ENCODE peak calls at places on chromosomes 5 and 9, in nine cellular contexts. One of them, this sample, is unnamed.

GRCh38 chr5:150035139-150035893 is 34.8 kb downstream of the HMGXB3 start:
- DNase-seq in transverse colon: no peak
- DNase-seq in esophagus muscularis mucosa: no peak
- DNase-seq in HepG2: no peak
- DNase-seq in K562: no peak
- DNase-seq in sigmoid colon: no peak
- DNase-seq in suprapubic skin: no peak
- DNase-seq in upper lobe of left lung: no peak
- DNase-seq in SK-N-SH: no peak
- DNase-seq in this sample: no peak

GRCh38 chr9:37034320-37034937 is 361 bp upstream of the PAX5 start:
- DNase-seq in HepG2: no peak
- DNase-seq in sigmoid colon: no peak
- DNase-seq in transverse colon: peak
- DNase-seq in esophagus muscularis mucosa: no peak
- DNase-seq in K562: no peak
- DNase-seq in upper lobe of left lung: no peak
- DNase-seq in SK-N-SH: peak
- DNase-seq in suprapubic skin: no peak
- DNase-seq in this sample: no peak

GRCh38 chr5:122458278-122458872 is 146.3 kb downstream of the SNCAIP start:
- DNase-seq in upper lobe of left lung: no peak
- DNase-seq in SK-N-SH: peak
- DNase-seq in HepG2: peak
- DNase-seq in suprapubic skin: no peak
- DNase-seq in sigmoid colon: no peak
- DNase-seq in transverse colon: no peak
- DNase-seq in K562: peak
- DNase-seq in esophagus muscularis mucosa: no peak
- DNase-seq in this sample: no peak

GRCh38 chr5:143376911-143377838 is 26.3 kb downstream of the NR3C1 start:
- DNase-seq in transverse colon: no peak
- DNase-seq in esophagus muscularis mucosa: no peak
- DNase-seq in K562: no peak
- DNase-seq in HepG2: no peak
- DNase-seq in suprapubic skin: no peak
- DNase-seq in SK-N-SH: no peak
- DNase-seq in sigmoid colon: no peak
- DNase-seq in upper lobe of left lung: no peak
- DNase-seq in this sample: no peak

GRCh38 chr5:73917433-73917832 is 291.4 kb downstream of the ARHGEF28 start:
- DNase-seq in upper lobe of left lung: peak
- DNase-seq in suprapubic skin: no peak
- DNase-seq in SK-N-SH: no peak
- DNase-seq in sigmoid colon: no peak
- DNase-seq in K562: no peak
- DNase-seq in esophagus muscularis mucosa: peak
- DNase-seq in HepG2: no peak
- DNase-seq in transverse colon: no peak
- DNase-seq in this sample: peak

GRCh38 chr5:67093259-67093658 is 103.3 kb downstream of the CD180 start:
- DNase-seq in upper lobe of left lung: no peak
- DNase-seq in transverse colon: no peak
- DNase-seq in esophagus muscularis mucosa: no peak
- DNase-seq in K562: no peak
- DNase-seq in SK-N-SH: no peak
- DNase-seq in sigmoid colon: no peak
- DNase-seq in HepG2: peak
- DNase-seq in suprapubic skin: no peak
- DNase-seq in this sample: no peak

GRCh38 chr5:31382051-31382878 is 149.6 kb downstream of the DROSHA start:
- DNase-seq in HepG2: no peak
- DNase-seq in sigmoid colon: no peak
- DNase-seq in SK-N-SH: no peak
- DNase-seq in upper lobe of left lung: no peak
- DNase-seq in K562: no peak
- DNase-seq in suprapubic skin: no peak
- DNase-seq in esophagus muscularis mucosa: no peak
- DNase-seq in transverse colon: no peak
- DNase-seq in this sample: no peak

GRCh38 chr5:127417534-127417933 is 99.9 kb upstream of the PRRC1 start:
- DNase-seq in suprapubic skin: no peak
- DNase-seq in HepG2: no peak
- DNase-seq in upper lobe of left lung: no peak
- DNase-seq in SK-N-SH: no peak
- DNase-seq in sigmoid colon: no peak
- DNase-seq in esophagus muscularis mucosa: no peak
- DNase-seq in transverse colon: no peak
- DNase-seq in K562: no peak
- DNase-seq in this sample: no peak

GRCh38 chr9:78292716-78293497 is 4.0 kb upstream of the PSAT1 start:
- DNase-seq in HepG2: peak
- DNase-seq in esophagus muscularis mucosa: peak
- DNase-seq in sigmoid colon: no peak
- DNase-seq in K562: no peak
- DNase-seq in transverse colon: no peak
- DNase-seq in upper lobe of left lung: no peak
- DNase-seq in SK-N-SH: no peak
- DNase-seq in suprapubic skin: no peak
- DNase-seq in this sample: no peak

DNA sequence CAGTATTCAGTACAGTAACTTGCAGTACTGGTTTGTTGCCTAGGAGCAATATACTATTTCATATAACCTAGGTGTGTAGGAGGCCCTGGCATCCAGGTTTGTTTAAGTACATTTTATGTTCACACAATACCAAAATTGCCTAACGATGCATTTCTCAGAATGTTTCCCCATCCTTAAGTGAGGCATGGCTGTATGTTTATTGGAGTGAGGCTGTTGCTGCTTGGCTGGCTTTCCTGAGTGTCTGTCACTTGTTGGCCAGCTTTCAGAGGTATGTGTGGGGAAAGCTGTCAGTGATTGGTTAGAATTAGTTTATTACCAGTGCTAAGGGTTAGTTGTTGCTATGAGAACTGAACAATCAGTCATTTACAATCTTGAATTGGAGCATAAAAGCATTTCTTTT is 154.1 kb upstream of the CDH12 start:
- DNase-seq in HepG2: no peak
- DNase-seq in sigmoid colon: no peak
- DNase-seq in suprapubic skin: no peak
- DNase-seq in K562: no peak
- DNase-seq in SK-N-SH: no peak
- DNase-seq in transverse colon: peak
- DNase-seq in esophagus muscularis mucosa: no peak
- DNase-seq in upper lobe of left lung: no peak
- DNase-seq in this sample: no peak
- H3K27ac ChIP-seq in HepG2: no peak
- H3K27ac ChIP-seq in sigmoid colon: no peak
- H3K27ac ChIP-seq in suprapubic skin: peak
- H3K27ac ChIP-seq in K562: no peak
- H3K27ac ChIP-seq in SK-N-SH: no peak
- H3K27ac ChIP-seq in transverse colon: peak
- H3K27ac ChIP-seq in esophagus muscularis mucosa: no peak
- H3K27ac ChIP-seq in upper lobe of left lung: no peak
- H3K27ac ChIP-seq in this sample: no peak

DNA sequence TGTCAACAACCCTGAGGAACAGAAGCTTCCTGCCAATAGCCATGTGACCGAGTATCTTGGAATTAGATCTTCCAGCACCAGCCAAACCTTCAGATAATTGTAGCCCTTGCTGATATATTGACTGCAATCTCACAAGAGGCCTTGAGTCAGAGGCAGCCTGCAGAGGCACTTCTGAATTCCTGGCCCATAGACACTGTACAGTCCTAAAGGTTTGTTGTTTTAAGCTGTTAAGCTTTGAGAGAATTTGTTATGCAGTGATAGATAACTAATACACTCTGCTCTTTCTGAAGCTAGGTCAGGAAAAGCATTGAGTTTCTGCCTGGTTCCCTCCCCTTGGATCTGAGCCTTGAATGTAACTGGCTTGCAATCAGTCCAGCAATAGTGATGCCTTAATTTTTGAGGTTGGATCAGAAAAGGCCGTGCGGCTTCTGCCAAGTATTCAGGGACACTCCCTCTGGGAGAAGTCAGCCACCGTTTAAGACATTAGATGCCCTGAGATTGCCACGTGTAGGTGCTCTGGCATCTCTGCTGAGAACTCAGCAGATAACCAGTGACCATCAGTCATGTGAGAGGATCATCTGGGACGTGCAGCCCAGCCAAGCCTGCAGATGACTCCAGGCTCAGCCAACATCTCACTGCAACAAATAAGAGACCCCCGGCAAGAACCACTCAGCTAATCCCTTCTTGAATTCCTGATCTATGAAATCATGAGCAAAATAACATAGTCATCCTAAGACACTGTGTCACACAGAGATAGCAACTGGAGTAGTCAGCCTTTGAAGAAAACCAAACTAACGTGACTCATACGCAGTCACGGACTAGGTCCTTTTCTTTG is 126.8 kb upstream of the STC2 start:
- DNase-seq in sigmoid colon: peak
- DNase-seq in transverse colon: peak
- DNase-seq in suprapubic skin: no peak
- DNase-seq in SK-N-SH: no peak
- DNase-seq in HepG2: peak
- DNase-seq in upper lobe of left lung: no peak
- DNase-seq in esophagus muscularis mucosa: no peak
- DNase-seq in K562: peak
- DNase-seq in this sample: no peak
- TF ChIP-seq POLR2AphosphoS5 in sigmoid colon: no peak
- TF ChIP-seq POLR2AphosphoS5 in transverse colon: no peak
- TF ChIP-seq POLR2AphosphoS5 in suprapubic skin: no peak
- TF ChIP-seq POLR2AphosphoS5 in SK-N-SH: peak
- TF ChIP-seq POLR2AphosphoS5 in HepG2: no peak
- TF ChIP-seq POLR2AphosphoS5 in upper lobe of left lung: peak
- TF ChIP-seq POLR2AphosphoS5 in esophagus muscularis mucosa: peak
- TF ChIP-seq POLR2AphosphoS5 in K562: peak
- TF ChIP-seq POLR2AphosphoS5 in this sample: no peak

GRCh38 chr5:57324159-57324558 is 150.3 kb downstream of the GPBP1 start:
- DNase-seq in transverse colon: no peak
- DNase-seq in SK-N-SH: no peak
- DNase-seq in K562: no peak
- DNase-seq in esophagus muscularis mucosa: no peak
- DNase-seq in sigmoid colon: no peak
- DNase-seq in suprapubic skin: no peak
- DNase-seq in upper lobe of left lung: no peak
- DNase-seq in HepG2: no peak
- DNase-seq in this sample: no peak

GRCh38 chr5:57332350-57332749 is 150.3 kb downstream of the ACTBL2 start:
- DNase-seq in K562: no peak
- DNase-seq in HepG2: no peak
- DNase-seq in transverse colon: no peak
- DNase-seq in upper lobe of left lung: no peak
- DNase-seq in suprapubic skin: no peak
- DNase-seq in SK-N-SH: no peak
- DNase-seq in sigmoid colon: no peak
- DNase-seq in esophagus muscularis mucosa: no peak
- DNase-seq in this sample: no peak

GRCh38 chr5:57324888-57325287 is 151.0 kb downstream of the GPBP1 start:
- DNase-seq in esophagus muscularis mucosa: no peak
- DNase-seq in upper lobe of left lung: no peak
- DNase-seq in sigmoid colon: no peak
- DNase-seq in SK-N-SH: no peak
- DNase-seq in transverse colon: no peak
- DNase-seq in HepG2: no peak
- DNase-seq in K562: no peak
- DNase-seq in suprapubic skin: no peak
- DNase-seq in this sample: no peak

GRCh38 chr5:57327934-57328333 is 154.1 kb downstream of the GPBP1 start:
- DNase-seq in HepG2: peak
- DNase-seq in esophagus muscularis mucosa: no peak
- DNase-seq in suprapubic skin: no peak
- DNase-seq in upper lobe of left lung: no peak
- DNase-seq in transverse colon: no peak
- DNase-seq in sigmoid colon: no peak
- DNase-seq in SK-N-SH: no peak
- DNase-seq in K562: no peak
- DNase-seq in this sample: peak
- TF ChIP-seq EP300 in HepG2: no peak
- TF ChIP-seq EP300 in esophagus muscularis mucosa: no peak
- TF ChIP-seq EP300 in suprapubic skin: no peak
- TF ChIP-seq EP300 in upper lobe of left lung: no peak
- TF ChIP-seq EP300 in transverse colon: no peak
- TF ChIP-seq EP300 in sigmoid colon: no peak
- TF ChIP-seq EP300 in SK-N-SH: no peak
- TF ChIP-seq EP300 in K562: no peak
- TF ChIP-seq EP300 in this sample: no peak

GRCh38 chr5:14208071-14209021 is 65.2 kb downstream of the TRIO start:
- DNase-seq in HepG2: peak
- DNase-seq in SK-N-SH: no peak
- DNase-seq in K562: no peak
- DNase-seq in esophagus muscularis mucosa: no peak
- DNase-seq in upper lobe of left lung: no peak
- DNase-seq in suprapubic skin: no peak
- DNase-seq in sigmoid colon: no peak
- DNase-seq in transverse colon: peak
- DNase-seq in this sample: no peak

GRCh38 chr5:14204785-14205321 is 61.7 kb downstream of the TRIO start:
- DNase-seq in suprapubic skin: peak
- DNase-seq in HepG2: peak
- DNase-seq in sigmoid colon: peak
- DNase-seq in K562: no peak
- DNase-seq in SK-N-SH: no peak
- DNase-seq in esophagus muscularis mucosa: no peak
- DNase-seq in transverse colon: peak
- DNase-seq in upper lobe of left lung: peak
- DNase-seq in this sample: peak

GRCh38 chr5:14204011-14204670 is 61.0 kb downstream of the TRIO start:
- DNase-seq in SK-N-SH: no peak
- DNase-seq in K562: no peak
- DNase-seq in sigmoid colon: no peak
- DNase-seq in upper lobe of left lung: no peak
- DNase-seq in suprapubic skin: no peak
- DNase-seq in esophagus muscularis mucosa: no peak
- DNase-seq in HepG2: no peak
- DNase-seq in transverse colon: no peak
- DNase-seq in this sample: no peak

GRCh38 chr5:14209222-14209822 is 66.2 kb downstream of the TRIO start:
- DNase-seq in upper lobe of left lung: no peak
- DNase-seq in suprapubic skin: no peak
- DNase-seq in HepG2: no peak
- DNase-seq in esophagus muscularis mucosa: no peak
- DNase-seq in transverse colon: no peak
- DNase-seq in SK-N-SH: no peak
- DNase-seq in K562: no peak
- DNase-seq in sigmoid colon: no peak
- DNase-seq in this sample: no peak

DNA sequence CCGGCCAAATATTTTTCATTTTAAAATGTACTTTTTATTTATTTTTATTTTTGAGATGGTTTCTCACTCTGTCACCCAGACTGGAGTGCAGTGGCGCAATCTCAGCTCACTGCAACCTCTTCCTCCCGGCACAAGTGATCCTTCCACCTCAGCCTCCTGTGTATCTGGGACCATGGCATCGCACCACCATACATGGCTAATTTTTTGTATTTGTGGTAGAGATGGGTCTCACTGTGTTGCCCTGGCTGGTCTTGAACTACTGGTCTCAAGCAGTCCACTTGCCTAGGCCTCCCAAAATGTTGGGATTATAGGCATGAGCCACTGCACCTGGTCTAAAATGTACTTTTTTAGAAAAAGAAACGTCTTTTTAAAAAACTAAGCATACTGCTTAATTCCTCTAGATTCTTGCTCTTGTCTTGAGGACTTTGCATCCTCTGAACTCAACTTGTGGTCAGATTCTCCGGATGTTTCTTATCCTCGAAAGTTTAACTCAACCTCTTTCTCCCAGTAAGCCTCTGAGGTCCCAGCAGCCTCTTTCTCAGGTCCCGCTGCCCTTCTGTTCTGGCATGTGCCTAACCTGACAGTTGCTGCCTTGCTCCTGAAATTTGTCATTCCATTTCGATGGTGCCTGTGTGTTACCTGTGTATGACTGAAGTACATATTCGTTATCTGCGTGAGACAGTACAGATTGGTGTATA is 63.0 kb downstream of the TRIO start:
- DNase-seq in upper lobe of left lung: no peak
- DNase-seq in esophagus muscularis mucosa: no peak
- DNase-seq in suprapubic skin: no peak
- DNase-seq in SK-N-SH: no peak
- DNase-seq in HepG2: no peak
- DNase-seq in K562: no peak
- DNase-seq in sigmoid colon: no peak
- DNase-seq in transverse colon: no peak
- DNase-seq in this sample: no peak
- H3K27ac ChIP-seq in upper lobe of left lung: no peak
- H3K27ac ChIP-seq in esophagus muscularis mucosa: peak
- H3K27ac ChIP-seq in suprapubic skin: no peak
- H3K27ac ChIP-seq in SK-N-SH: no peak
- H3K27ac ChIP-seq in HepG2: peak
- H3K27ac ChIP-seq in K562: no peak
- H3K27ac ChIP-seq in sigmoid colon: peak
- H3K27ac ChIP-seq in transverse colon: peak
- H3K27ac ChIP-seq in this sample: no peak